ENCODE peak calls at places on chromosomes 7 and 10, in seven cellular contexts. One of them, this sample, is unnamed.

GRCh38 chr10:129777687-129778086 is 186.4 kb downstream of the EBF3 start:
- DNase-seq in CD8-positive, alpha-beta memory T cell: no peak
- DNase-seq in H54: no peak
- DNase-seq in aorta: no peak
- DNase-seq in transverse colon: no peak
- DNase-seq in COR-L47: no peak
- DNase-seq in AG09309: no peak
- DNase-seq in this sample: no peak

GRCh38 chr10:120415709-120416330 is 41.2 kb upstream of the PLPP4 start:
- DNase-seq in transverse colon: no peak
- DNase-seq in AG09309: peak
- DNase-seq in CD8-positive, alpha-beta memory T cell: no peak
- DNase-seq in COR-L47: no peak
- DNase-seq in aorta: no peak
- DNase-seq in H54: peak
- DNase-seq in this sample: no peak

GRCh38 chr7:158034571-158034970 is 553.1 kb downstream of the PTPRN2 start:
- DNase-seq in COR-L47: no peak
- DNase-seq in H54: no peak
- DNase-seq in CD8-positive, alpha-beta memory T cell: no peak
- DNase-seq in transverse colon: no peak
- DNase-seq in aorta: no peak
- DNase-seq in AG09309: no peak
- DNase-seq in this sample: no peak

GRCh38 chr7:151689196-151689971 is 169.7 kb upstream of the RHEB start:
- DNase-seq in transverse colon: no peak
- DNase-seq in H54: peak
- DNase-seq in CD8-positive, alpha-beta memory T cell: no peak
- DNase-seq in AG09309: no peak
- DNase-seq in aorta: peak
- DNase-seq in COR-L47: peak
- DNase-seq in this sample: no peak

GRCh38 chr7:152495867-152496266 is 60.1 kb upstream of the KMT2C start:
- DNase-seq in CD8-positive, alpha-beta memory T cell: no peak
- DNase-seq in H54: no peak
- DNase-seq in transverse colon: no peak
- DNase-seq in aorta: no peak
- DNase-seq in COR-L47: no peak
- DNase-seq in AG09309: no peak
- DNase-seq in this sample: no peak

GRCh38 chr7:22718200-22718711 is 8.7 kb upstream of the IL6 start:
- DNase-seq in transverse colon: no peak
- DNase-seq in COR-L47: no peak
- DNase-seq in aorta: no peak
- DNase-seq in AG09309: peak
- DNase-seq in CD8-positive, alpha-beta memory T cell: no peak
- DNase-seq in H54: peak
- DNase-seq in this sample: no peak

GRCh38 chr10:17512341-17513001 is 58.1 kb upstream of the ST8SIA6 start:
- DNase-seq in CD8-positive, alpha-beta memory T cell: no peak
- DNase-seq in transverse colon: peak
- DNase-seq in aorta: peak
- DNase-seq in AG09309: peak
- DNase-seq in H54: peak
- DNase-seq in COR-L47: no peak
- DNase-seq in this sample: no peak

GRCh38 chr10:24428410-24428782 is 219.5 kb downstream of the KIAA1217 start:
- DNase-seq in COR-L47: no peak
- DNase-seq in H54: peak
- DNase-seq in AG09309: no peak
- DNase-seq in CD8-positive, alpha-beta memory T cell: no peak
- DNase-seq in aorta: no peak
- DNase-seq in transverse colon: no peak
- DNase-seq in this sample: no peak

GRCh38 chr7:74056096-74056915 is 27.3 kb upstream of the LIMK1 start:
- DNase-seq in aorta: peak
- DNase-seq in AG09309: no peak
- DNase-seq in COR-L47: no peak
- DNase-seq in transverse colon: no peak
- DNase-seq in CD8-positive, alpha-beta memory T cell: no peak
- DNase-seq in H54: no peak
- DNase-seq in this sample: no peak